ENCODE peak calls at places on chromosomes 16 and 17, in five cellular contexts. V, E, T, L and A are unnamed samples.

GRCh38 chr16:67000384-67001158 is 12.2 kb downstream of the CES4A start:
- DNase-seq in L (peak; percentile 61), E (no peak), V (peak; percentile 75), T (peak; percentile 73), A (peak; percentile 36)

GRCh38 chr16:68479271-68479670 is 31.0 kb upstream of the SMPD3 start:
- DNase-seq in T (no peak), V (no peak), L (no peak), E (no peak), A (no peak)

GRCh38 chr17:41835800-41836549 is at the start of gene NT5C3B:
- DNase-seq in L (peak; percentile 37), T (peak; percentile 82), V (peak; percentile 67), E (peak; percentile 66), A (peak; percentile 62)

GRCh38 chr17:3033741-3034577 is 29.4 kb downstream of the OR1D5 start:
- DNase-seq in T (no peak), V (no peak), E (no peak), L (no peak), A (no peak)

GRCh38 chr17:37833237-37833859 is 88.5 kb upstream of the HNF1B start:
- DNase-seq in E (no peak), L (no peak), V (no peak), T (no peak), A (no peak)

GRCh38 chr17:37672545-37673078 is 29.4 kb upstream of the DDX52 start:
- DNase-seq in E (no peak), V (no peak), L (no peak), T (no peak), A (peak; percentile 17)

GRCh38 chr16:79159650-79160049 is 440.9 kb downstream of the MAF start:
- DNase-seq in T (no peak), E (no peak), V (no peak), L (no peak), A (no peak)

GRCh38 chr17:81429813-81430510 is 34.7 kb downstream of the BAHCC1 start:
- DNase-seq in L (no peak), E (peak; percentile 29), T (peak; percentile 76), V (no peak), A (no peak)

GRCh38 chr16:29876186-29876577 is 13.2 kb upstream of the CDIPT start:
- DNase-seq in E (no peak), T (no peak), V (no peak), L (no peak), A (no peak)

GRCh38 chr16:77307764-77308561 is 108.8 kb downstream of the SYCE1L start:
- DNase-seq in E (peak; percentile 62), L (no peak), V (no peak), T (no peak), A (peak; percentile 48)

GRCh38 chr16:61128545-61129323 is 907.5 kb downstream of the CDH8 start:
- DNase-seq in L (no peak), T (no peak), E (no peak), V (no peak), A (no peak)

GRCh38 chr16:85570213-85570734 is 42.8 kb upstream of the GSE1 start:
- DNase-seq in L (peak; percentile 26), V (peak; percentile 39), E (no peak), T (no peak), A (peak; percentile 66)

GRCh38 chr16:4245400-4245799 is 3.5 kb upstream of the SRL start:
- DNase-seq in T (no peak), E (no peak), L (no peak), V (no peak), A (no peak)

GRCh38 chr17:73874008-73874407 is 229.8 kb upstream of the SDK2 start:
- DNase-seq in V (no peak), T (no peak), L (no peak), E (no peak), A (no peak)

GRCh38 chr16:49287572-49287971 is 5.9 kb upstream of the CBLN1 start:
- DNase-seq in T (no peak), E (no peak), V (no peak), L (no peak), A (no peak)

GRCh38 chr17:39107973-39108372 is 43.5 kb downstream of the PLXDC1 start:
- DNase-seq in V (no peak), L (no peak), T (no peak), E (no peak), A (no peak)

GRCh38 chr16:48121276-48121675 is 34.5 kb downstream of the ABCC12 start:
- DNase-seq in V (no peak), E (no peak), L (no peak), T (no peak), A (no peak)

GRCh38 chr16:11949527-11949926 is 7.7 kb upstream of the NPIPB2 start:
- DNase-seq in E (peak; percentile 61), L (peak; percentile 48), V (no peak), T (no peak), A (peak; percentile 57)

GRCh38 chr17:7133424-7133823 is 18.8 kb upstream of the ASGR2 start:
- DNase-seq in V (no peak), L (peak; percentile 76), T (no peak), E (no peak), A (no peak)